ENCODE peak calls at places on chromosomes 2 and 18, in seven cellular contexts. One of them, this sample, is unnamed.
A peak's percentile ranks its signal among the peaks of the same experiment; 100 is the strongest.

GRCh38 chr2:111999809-112000208 is 55.3 kb upstream of the TMEM87B start:
- DNase-seq in amniotic stem cell: no peak
- DNase-seq in GM19239: no peak
- DNase-seq in substantia nigra: no peak
- DNase-seq in GM04504: no peak
- DNase-seq in T-helper 1 cell: no peak
- DNase-seq in astrocyte of the spinal cord: no peak
- DNase-seq in this sample: no peak

GRCh38 chr2:44777542-44777941 is 164.0 kb upstream of the SIX3 start:
- DNase-seq in amniotic stem cell: no peak
- DNase-seq in GM19239: no peak
- DNase-seq in substantia nigra: no peak
- DNase-seq in GM04504: no peak
- DNase-seq in T-helper 1 cell: no peak
- DNase-seq in astrocyte of the spinal cord: no peak
- DNase-seq in this sample: no peak

GRCh38 chr2:26352892-26353291 is 6.3 kb upstream of the ADGRF3 start:
- DNase-seq in amniotic stem cell: no peak
- DNase-seq in GM19239: no peak
- DNase-seq in substantia nigra: no peak
- DNase-seq in GM04504: no peak
- DNase-seq in T-helper 1 cell: no peak
- DNase-seq in astrocyte of the spinal cord: no peak
- DNase-seq in this sample: no peak

GRCh38 chr2:191316246-191316645 is 71.0 kb downstream of the MYO1B start:
- DNase-seq in amniotic stem cell: no peak
- DNase-seq in GM19239: no peak
- DNase-seq in substantia nigra: no peak
- DNase-seq in GM04504: no peak
- DNase-seq in T-helper 1 cell: no peak
- DNase-seq in astrocyte of the spinal cord: no peak
- DNase-seq in this sample: no peak

GRCh38 chr2:188870289-188870688 is 103.9 kb upstream of the COL3A1 start:
- DNase-seq in amniotic stem cell: peak; percentile 3
- DNase-seq in GM19239: no peak
- DNase-seq in substantia nigra: no peak
- DNase-seq in GM04504: peak; percentile 81
- DNase-seq in T-helper 1 cell: no peak
- DNase-seq in astrocyte of the spinal cord: peak; percentile 80
- DNase-seq in this sample: no peak

GRCh38 chr18:77495982-77496690 is 246.5 kb downstream of the GALR1 start:
- DNase-seq in amniotic stem cell: no peak
- DNase-seq in GM19239: no peak
- DNase-seq in substantia nigra: no peak
- DNase-seq in GM04504: no peak
- DNase-seq in T-helper 1 cell: no peak
- DNase-seq in astrocyte of the spinal cord: no peak
- DNase-seq in this sample: no peak

GRCh38 chr18:46070683-46071614 is 1.1 kb downstream of the PSTPIP2 start:
- DNase-seq in amniotic stem cell: no peak
- DNase-seq in GM19239: no peak
- DNase-seq in substantia nigra: no peak
- DNase-seq in GM04504: no peak
- DNase-seq in T-helper 1 cell: no peak
- DNase-seq in astrocyte of the spinal cord: no peak
- DNase-seq in this sample: no peak

GRCh38 chr2:132974477-132975050 is 304.6 kb upstream of the LYPD1 start:
- DNase-seq in amniotic stem cell: no peak
- DNase-seq in GM19239: no peak
- DNase-seq in substantia nigra: no peak
- DNase-seq in GM04504: no peak
- DNase-seq in T-helper 1 cell: no peak
- DNase-seq in astrocyte of the spinal cord: no peak
- DNase-seq in this sample: no peak

GRCh38 chr2:227325824-227326195 is 759 bp downstream of the MFF start:
- DNase-seq in amniotic stem cell: peak; percentile 10
- DNase-seq in GM19239: no peak
- DNase-seq in substantia nigra: peak; percentile 11
- DNase-seq in GM04504: peak; percentile 13
- DNase-seq in T-helper 1 cell: no peak
- DNase-seq in astrocyte of the spinal cord: peak; percentile 57
- DNase-seq in this sample: no peak

GRCh38 chr2:68837164-68837860 is 33.9 kb downstream of the BMP10 start:
- DNase-seq in amniotic stem cell: no peak
- DNase-seq in GM19239: peak; percentile 29
- DNase-seq in substantia nigra: peak; percentile 7
- DNase-seq in GM04504: no peak
- DNase-seq in T-helper 1 cell: peak; percentile 65
- DNase-seq in astrocyte of the spinal cord: peak; percentile 30
- DNase-seq in this sample: peak; percentile 43

GRCh38 chr2:191150451-191151314 is at the start of gene STAT4:
- DNase-seq in amniotic stem cell: no peak
- DNase-seq in GM19239: peak; percentile 16
- DNase-seq in substantia nigra: no peak
- DNase-seq in GM04504: no peak
- DNase-seq in T-helper 1 cell: peak; percentile 79
- DNase-seq in astrocyte of the spinal cord: peak; percentile 48
- DNase-seq in this sample: peak; percentile 76

GRCh38 chr2:191421950-191422349 is 176.7 kb downstream of the MYO1B start:
- DNase-seq in amniotic stem cell: no peak
- DNase-seq in GM19239: no peak
- DNase-seq in substantia nigra: no peak
- DNase-seq in GM04504: no peak
- DNase-seq in T-helper 1 cell: no peak
- DNase-seq in astrocyte of the spinal cord: no peak
- DNase-seq in this sample: no peak

GRCh38 chr2:220053919-220054318 is 426.5 kb downstream of the SLC4A3 start:
- DNase-seq in amniotic stem cell: no peak
- DNase-seq in GM19239: no peak
- DNase-seq in substantia nigra: no peak
- DNase-seq in GM04504: no peak
- DNase-seq in T-helper 1 cell: no peak
- DNase-seq in astrocyte of the spinal cord: no peak
- DNase-seq in this sample: no peak

GRCh38 chr2:69770193-69770702 is 28.3 kb downstream of the ANXA4 start:
- DNase-seq in amniotic stem cell: peak; percentile 64
- DNase-seq in GM19239: no peak
- DNase-seq in substantia nigra: no peak
- DNase-seq in GM04504: peak; percentile 74
- DNase-seq in T-helper 1 cell: no peak
- DNase-seq in astrocyte of the spinal cord: peak; percentile 85
- DNase-seq in this sample: peak; percentile 33

GRCh38 chr2:132550285-132550684 is 119.7 kb downstream of the LYPD1 start:
- DNase-seq in amniotic stem cell: no peak
- DNase-seq in GM19239: no peak
- DNase-seq in substantia nigra: no peak
- DNase-seq in GM04504: no peak
- DNase-seq in T-helper 1 cell: no peak
- DNase-seq in astrocyte of the spinal cord: peak; percentile 3
- DNase-seq in this sample: no peak

GRCh38 chr2:32865399-32866068 is 81.2 kb upstream of the LTBP1 start:
- DNase-seq in amniotic stem cell: peak; percentile 76
- DNase-seq in GM19239: no peak
- DNase-seq in substantia nigra: no peak
- DNase-seq in GM04504: peak; percentile 86
- DNase-seq in T-helper 1 cell: no peak
- DNase-seq in astrocyte of the spinal cord: peak; percentile 88
- DNase-seq in this sample: no peak

GRCh38 chr2:149536649-149537048 is 50.9 kb downstream of the MMADHC start:
- DNase-seq in amniotic stem cell: no peak
- DNase-seq in GM19239: no peak
- DNase-seq in substantia nigra: no peak
- DNase-seq in GM04504: no peak
- DNase-seq in T-helper 1 cell: no peak
- DNase-seq in astrocyte of the spinal cord: no peak
- DNase-seq in this sample: no peak

GRCh38 chr2:61021228-61021660 is 3.2 kb upstream of the PUS10 start:
- DNase-seq in amniotic stem cell: no peak
- DNase-seq in GM19239: no peak
- DNase-seq in substantia nigra: no peak
- DNase-seq in GM04504: no peak
- DNase-seq in T-helper 1 cell: no peak
- DNase-seq in astrocyte of the spinal cord: no peak
- DNase-seq in this sample: no peak

GRCh38 chr2:150191349-150191748 is 296.1 kb downstream of the RND3 start:
- DNase-seq in amniotic stem cell: no peak
- DNase-seq in GM19239: no peak
- DNase-seq in substantia nigra: no peak
- DNase-seq in GM04504: no peak
- DNase-seq in T-helper 1 cell: no peak
- DNase-seq in astrocyte of the spinal cord: peak; percentile 80
- DNase-seq in this sample: no peak

GRCh38 chr2:169172076-169172735 is 102.8 kb downstream of the DHRS9 start:
- DNase-seq in amniotic stem cell: no peak
- DNase-seq in GM19239: no peak
- DNase-seq in substantia nigra: no peak
- DNase-seq in GM04504: no peak
- DNase-seq in T-helper 1 cell: no peak
- DNase-seq in astrocyte of the spinal cord: peak; percentile 2
- DNase-seq in this sample: no peak

GRCh38 chr2:216777637-216778273 is 82.1 kb downstream of the TNP1 start:
- DNase-seq in amniotic stem cell: no peak
- DNase-seq in GM19239: peak; percentile 52
- DNase-seq in substantia nigra: no peak
- DNase-seq in GM04504: no peak
- DNase-seq in T-helper 1 cell: no peak
- DNase-seq in astrocyte of the spinal cord: peak; percentile 36
- DNase-seq in this sample: peak; percentile 34

GRCh38 chr2:127259355-127259754 is 34.6 kb downstream of the ERCC3 start:
- DNase-seq in amniotic stem cell: no peak
- DNase-seq in GM19239: no peak
- DNase-seq in substantia nigra: no peak
- DNase-seq in GM04504: no peak
- DNase-seq in T-helper 1 cell: no peak
- DNase-seq in astrocyte of the spinal cord: no peak
- DNase-seq in this sample: no peak

GRCh38 chr2:232235716-232236115 is 142.8 kb upstream of the ALPP start:
- DNase-seq in amniotic stem cell: no peak
- DNase-seq in GM19239: peak; percentile 30
- DNase-seq in substantia nigra: no peak
- DNase-seq in GM04504: no peak
- DNase-seq in T-helper 1 cell: no peak
- DNase-seq in astrocyte of the spinal cord: peak; percentile 48
- DNase-seq in this sample: no peak

This sample was measured in activated T-helper 2 cell treated with anti-CD3 and anti-CD28 coated beads, Interferon-gamma antibody, Interleukin-2, Interleukin-4, amounts not matched to agents 10 μg/mL and 5 μg/mL and 100 μg/mL, durations not matched to agents 14 hours and 24 hours and 36 hours.